ENCODE peak calls at places on chromosomes 13 and 19, in seven cellular contexts. Y, H, I, R, J, C and K are unnamed samples.
A peak's percentile ranks its signal among the peaks of the same experiment; 100 is the strongest.

GRCh38 chr13:74132768-74133656 is 1.2 kb downstream of the KLF12 start:
- DNase-seq in Y (peak; percentile 49), H (no peak), I (no peak), R (peak; percentile 38), J (peak; percentile 33), C (no peak), K (peak; percentile 34)

GRCh38 chr13:46595136-46595917 is 42.4 kb downstream of the LRCH1 start:
- DNase-seq in Y (peak; percentile 68), H (no peak), I (no peak), R (no peak), J (no peak), C (no peak), K (no peak)

GRCh38 chr13:45301263-45301662 is 39.7 kb downstream of the TPT1 start:
- DNase-seq in Y (no peak), H (no peak), I (no peak), R (no peak), J (no peak), C (no peak), K (no peak)

GRCh38 chr13:30354481-30355404 is 47.4 kb upstream of the KATNAL1 start:
- DNase-seq in Y (no peak), H (no peak), I (no peak), R (no peak), J (no peak), C (no peak), K (no peak)

GRCh38 chr13:48857576-48857975 is 118.1 kb upstream of the FNDC3A start:
- DNase-seq in Y (no peak), H (no peak), I (no peak), R (no peak), J (no peak), C (no peak), K (no peak)

GRCh38 chr19:18853755-18854427 is 22.1 kb downstream of the UPF1 start:
- DNase-seq in Y (no peak), H (no peak), I (no peak), R (no peak), J (no peak), C (no peak), K (no peak)

GRCh38 chr13:25172303-25172630 is 179 bp upstream of the AMER2 start:
- DNase-seq in Y (no peak), H (no peak), I (no peak), R (no peak), J (no peak), C (no peak), K (no peak)

GRCh38 chr13:100300213-100300612 is 211.3 kb downstream of the PCCA start:
- DNase-seq in Y (no peak), H (no peak), I (no peak), R (no peak), J (no peak), C (no peak), K (no peak)

GRCh38 chr19:57308514-57308913 is 11.8 kb upstream of the ZNF543 start:
- DNase-seq in Y (no peak), H (no peak), I (no peak), R (no peak), J (no peak), C (no peak), K (no peak)

GRCh38 chr13:65505941-65506340 is 1724.2 kb downstream of the PCDH9 start:
- DNase-seq in Y (peak; percentile 55), H (no peak), I (no peak), R (no peak), J (no peak), C (no peak), K (no peak)

GRCh38 chr13:24106429-24106828 is 54.1 kb upstream of the SPATA13 start:
- DNase-seq in Y (no peak), H (no peak), I (peak; percentile 76), R (no peak), J (no peak), C (no peak), K (no peak)

GRCh38 chr19:36169084-36169760 is 17.0 kb upstream of the COX7A1 start:
- DNase-seq in Y (no peak), H (no peak), I (no peak), R (peak; percentile 31), J (peak; percentile 32), C (no peak), K (no peak)

GRCh38 chr13:98348476-98348875 is 171.4 kb upstream of the RNF113B start:
- DNase-seq in Y (no peak), H (no peak), I (no peak), R (no peak), J (no peak), C (no peak), K (no peak)

GRCh38 chr13:98350746-98351330 is 173.8 kb upstream of the RNF113B start:
- DNase-seq in Y (no peak), H (no peak), I (no peak), R (no peak), J (no peak), C (no peak), K (no peak)

GRCh38 chr13:98351636-98352035 is 174.6 kb upstream of the RNF113B start:
- DNase-seq in Y (no peak), H (no peak), I (no peak), R (no peak), J (no peak), C (no peak), K (no peak)

GRCh38 chr13:98352226-98352625 is 175.2 kb upstream of the RNF113B start:
- DNase-seq in Y (no peak), H (no peak), I (no peak), R (no peak), J (no peak), C (no peak), K (no peak)

DNA sequence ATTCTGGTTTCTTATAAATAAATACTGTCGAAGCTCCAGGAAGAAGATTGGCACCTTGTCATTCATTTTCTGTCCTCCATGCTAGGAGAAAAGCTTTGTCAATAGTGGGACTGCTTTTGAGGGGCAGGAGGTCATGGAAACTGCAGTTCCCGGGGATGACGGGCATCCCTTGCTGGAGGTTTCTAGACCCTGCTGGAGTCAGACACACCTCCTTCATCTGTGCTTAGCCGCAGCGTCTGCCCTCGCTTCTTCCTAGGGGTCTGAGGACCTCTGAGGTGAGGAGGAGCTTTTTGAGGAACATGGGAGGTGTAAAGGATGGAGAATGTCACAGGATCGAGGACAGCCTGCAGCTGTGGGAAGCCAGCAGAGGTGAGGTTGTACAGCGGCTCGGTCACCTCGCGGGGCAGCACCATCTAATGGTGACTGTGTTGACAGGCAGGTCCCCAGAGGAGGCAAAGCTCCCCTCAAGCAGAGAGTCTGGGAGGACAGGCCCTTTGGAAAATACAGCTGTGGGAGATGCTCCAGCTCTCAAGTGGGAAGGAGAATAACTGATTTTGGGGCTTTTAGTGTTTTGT is 172.7 kb upstream of the RNF113B start:
- DNase-seq in Y (no peak), H (no peak), I (no peak), R (peak; percentile 43), J (no peak), C (no peak), K (no peak)
- TF ChIP-seq CTCF in Y (no peak), H (no peak), I (no peak), R (no peak), J (peak; percentile 9), C (no peak), K (no peak)

GRCh38 chr13:76663941-76664340 is 222.3 kb downstream of the KCTD12 start:
- DNase-seq in Y (no peak), H (no peak), I (no peak), R (no peak), J (no peak), C (no peak), K (no peak)

GRCh38 chr13:76668716-76669115 is 217.5 kb downstream of the KCTD12 start:
- DNase-seq in Y (no peak), H (no peak), I (no peak), R (no peak), J (no peak), C (no peak), K (no peak)

GRCh38 chr13:76668141-76668540 is 218.1 kb downstream of the KCTD12 start:
- DNase-seq in Y (no peak), H (no peak), I (no peak), R (no peak), J (no peak), C (no peak), K (no peak)

GRCh38 chr13:76672422-76672821 is 213.8 kb downstream of the KCTD12 start:
- DNase-seq in Y (no peak), H (no peak), I (no peak), R (no peak), J (no peak), C (no peak), K (no peak)

DNA sequence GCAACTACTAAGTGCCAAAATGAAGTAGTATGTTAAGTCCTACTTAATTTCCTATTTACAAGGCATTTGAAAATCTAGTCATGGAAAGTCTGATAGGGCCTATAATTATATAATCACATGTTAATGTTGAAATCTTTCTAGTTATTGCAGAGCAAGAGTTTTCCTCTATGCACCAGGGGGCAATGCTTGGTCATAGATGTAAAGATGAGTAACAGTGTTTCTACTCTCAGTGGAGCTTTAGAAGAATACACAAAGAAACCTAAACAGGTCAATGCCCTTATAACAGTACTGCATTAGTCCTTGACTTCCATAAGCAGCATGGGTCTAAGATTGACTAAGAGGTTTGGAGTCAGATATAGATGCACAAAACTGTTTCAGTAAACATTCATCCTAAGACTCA is 218.7 kb downstream of the KCTD12 start:
- DNase-seq in Y (peak; percentile 26), H (no peak), I (no peak), R (no peak), J (no peak), C (peak; percentile 53), K (no peak)
- TF ChIP-seq CTCF in Y (no peak), H (no peak), I (no peak), R (no peak), J (peak; percentile 51), C (peak; percentile 50), K (no peak)

DNA sequence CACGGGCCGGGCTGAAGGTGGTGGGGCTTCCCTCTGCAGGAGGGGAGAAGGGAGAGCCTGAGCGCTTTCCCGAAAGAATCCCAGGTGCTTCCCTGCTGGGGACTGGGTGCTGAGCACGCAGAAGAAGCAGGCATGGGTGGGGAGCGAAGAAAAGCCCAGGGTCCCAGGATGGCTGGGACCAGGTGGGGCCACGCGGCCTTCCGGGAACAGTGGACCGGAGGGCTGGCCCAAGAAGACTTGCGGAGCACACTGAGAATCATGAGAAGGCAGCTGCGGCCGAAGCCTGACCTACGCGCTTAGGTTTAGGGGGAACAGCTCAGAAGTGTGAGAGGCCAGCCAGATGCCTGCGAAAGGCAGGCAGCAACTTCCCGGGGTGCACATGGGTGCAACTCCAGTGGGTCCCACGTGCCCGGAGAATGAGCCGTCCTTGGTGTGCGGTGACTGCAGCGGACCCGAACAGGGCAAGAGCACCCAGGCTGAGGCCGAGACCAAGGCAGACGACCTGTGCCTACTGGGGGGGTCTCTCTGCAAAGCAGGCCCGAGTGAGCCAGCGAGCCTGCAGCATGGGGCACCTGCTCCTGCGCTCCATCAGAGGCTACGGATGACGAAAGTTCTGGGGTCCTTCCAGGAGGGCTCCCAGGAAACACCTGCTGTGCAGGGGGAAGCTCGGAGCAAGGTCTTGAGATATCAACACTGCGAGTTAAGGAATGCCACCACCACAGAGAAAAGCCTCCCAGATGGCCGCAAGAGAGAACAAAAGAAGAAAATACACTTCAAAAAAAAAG is 52.4 kb downstream of the MLLT1 start:
- DNase-seq in Y (no peak), H (no peak), I (no peak), R (no peak), J (no peak), C (no peak), K (no peak)
- TF ChIP-seq CTCF in Y (no peak), H (no peak), I (no peak), R (no peak), J (no peak), C (no peak), K (no peak)

DNA sequence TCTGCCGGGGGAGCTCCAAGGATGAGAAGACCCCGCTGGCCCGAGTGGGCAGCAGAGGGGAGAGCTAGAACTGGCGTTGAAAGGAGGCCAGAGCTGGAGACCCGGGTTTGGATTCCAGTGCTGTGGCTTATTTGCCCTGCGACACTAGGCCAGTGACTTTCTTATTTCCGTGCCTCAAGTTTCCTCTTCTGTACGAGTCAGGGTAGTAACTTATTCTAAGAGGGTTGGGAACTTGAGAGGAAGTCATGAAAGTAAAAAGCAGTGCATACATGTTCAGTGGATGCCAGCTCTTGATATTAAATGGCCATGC is 670 bp downstream of the FAM32A start:
- DNase-seq in Y (no peak), H (no peak), I (no peak), R (no peak), J (no peak), C (no peak), K (no peak)
- TF ChIP-seq CTCF in Y (peak; percentile 45), H (no peak), I (no peak), R (no peak), J (peak; percentile 45), C (peak; percentile 48), K (no peak)